ENCODE peak calls at places on chromosomes 12 and 14, in eight cellular contexts. One of them, this sample, is unnamed. For H3K9me3, the result is how much of the 10 kb centered on the place peaks cover.

GRCh38 chr12:79121486-79121885 is 256.9 kb downstream of the SYT1 start:
- DNase-seq in tibial nerve: no peak
- DNase-seq in body of pancreas: no peak
- DNase-seq in aorta: no peak
- DNase-seq in IMR-90: no peak
- DNase-seq in right atrium auricular region: no peak
- DNase-seq in adrenal gland: no peak
- DNase-seq in psoas muscle: no peak
- DNase-seq in this sample: no peak

GRCh38 chr14:75196468-75196867 is 20.1 kb upstream of the TMED10 start:
- DNase-seq in psoas muscle: no peak
- DNase-seq in adrenal gland: no peak
- DNase-seq in right atrium auricular region: no peak
- DNase-seq in body of pancreas: peak
- DNase-seq in aorta: no peak
- DNase-seq in tibial nerve: no peak
- DNase-seq in IMR-90: no peak
- DNase-seq in this sample: peak

GRCh38 chr12:5429741-5430557 is 2.0 kb upstream of the NTF3 start:
- DNase-seq in IMR-90: no peak
- DNase-seq in adrenal gland: no peak
- DNase-seq in tibial nerve: no peak
- DNase-seq in psoas muscle: no peak
- DNase-seq in body of pancreas: no peak
- DNase-seq in aorta: no peak
- DNase-seq in right atrium auricular region: no peak
- DNase-seq in this sample: no peak

GRCh38 chr12:117461732-117462131 is 100.3 kb upstream of the NOS1 start:
- DNase-seq in aorta: no peak
- DNase-seq in tibial nerve: no peak
- DNase-seq in psoas muscle: no peak
- DNase-seq in right atrium auricular region: no peak
- DNase-seq in body of pancreas: no peak
- DNase-seq in adrenal gland: no peak
- DNase-seq in IMR-90: no peak
- DNase-seq in this sample: no peak

GRCh38 chr12:59603735-59604134 is 7.9 kb downstream of the SLC16A7 start:
- DNase-seq in body of pancreas: no peak
- DNase-seq in right atrium auricular region: no peak
- DNase-seq in tibial nerve: no peak
- DNase-seq in adrenal gland: no peak
- DNase-seq in psoas muscle: no peak
- DNase-seq in aorta: no peak
- DNase-seq in IMR-90: no peak
- DNase-seq in this sample: no peak

GRCh38 chr12:32891956-32892355 is 4.6 kb downstream of the PKP2 start:
- DNase-seq in right atrium auricular region: no peak
- DNase-seq in aorta: no peak
- DNase-seq in psoas muscle: no peak
- DNase-seq in body of pancreas: no peak
- DNase-seq in tibial nerve: no peak
- DNase-seq in IMR-90: no peak
- DNase-seq in adrenal gland: no peak
- DNase-seq in this sample: no peak

GRCh38 chr12:89525002-89525823 is 617 bp upstream of the GALNT4 start:
- DNase-seq in tibial nerve: no peak
- DNase-seq in aorta: peak
- DNase-seq in body of pancreas: peak
- DNase-seq in adrenal gland: peak
- DNase-seq in IMR-90: peak
- DNase-seq in psoas muscle: peak
- DNase-seq in right atrium auricular region: no peak
- DNase-seq in this sample: peak

GRCh38 chr12:94988471-94988870 is 15.0 kb downstream of the NDUFA12 start:
- DNase-seq in body of pancreas: no peak
- DNase-seq in psoas muscle: no peak
- DNase-seq in IMR-90: no peak
- DNase-seq in adrenal gland: no peak
- DNase-seq in right atrium auricular region: no peak
- DNase-seq in aorta: no peak
- DNase-seq in tibial nerve: no peak
- DNase-seq in this sample: no peak

GRCh38 chr14:69876848-69877306 is 2.3 kb upstream of the SMOC1 start:
- DNase-seq in right atrium auricular region: no peak
- DNase-seq in IMR-90: no peak
- DNase-seq in adrenal gland: peak
- DNase-seq in tibial nerve: no peak
- DNase-seq in body of pancreas: peak
- DNase-seq in psoas muscle: no peak
- DNase-seq in aorta: no peak
- DNase-seq in this sample: no peak

GRCh38 chr12:108548954-108549521 is 11.9 kb downstream of the SART3 start:
- DNase-seq in tibial nerve: no peak
- DNase-seq in IMR-90: no peak
- DNase-seq in right atrium auricular region: no peak
- DNase-seq in aorta: no peak
- DNase-seq in adrenal gland: no peak
- DNase-seq in body of pancreas: no peak
- DNase-seq in psoas muscle: no peak
- DNase-seq in this sample: no peak

GRCh38 chr12:49342914-49343731 is 3.6 kb upstream of the DNAJC22 start:
- DNase-seq in tibial nerve: no peak
- DNase-seq in aorta: peak
- DNase-seq in adrenal gland: no peak
- DNase-seq in IMR-90: no peak
- DNase-seq in right atrium auricular region: no peak
- DNase-seq in psoas muscle: no peak
- DNase-seq in body of pancreas: peak
- DNase-seq in this sample: no peak

GRCh38 chr14:74846168-74846567 is 29.8 kb downstream of the PROX2 start:
- DNase-seq in tibial nerve: no peak
- DNase-seq in aorta: no peak
- DNase-seq in body of pancreas: no peak
- DNase-seq in right atrium auricular region: no peak
- DNase-seq in IMR-90: peak
- DNase-seq in adrenal gland: no peak
- DNase-seq in psoas muscle: no peak
- DNase-seq in this sample: no peak

GRCh38 chr14:74302160-74302628 is 540 bp downstream of the ABCD4 start:
- DNase-seq in psoas muscle: no peak
- DNase-seq in IMR-90: peak
- DNase-seq in right atrium auricular region: no peak
- DNase-seq in tibial nerve: no peak
- DNase-seq in aorta: no peak
- DNase-seq in body of pancreas: no peak
- DNase-seq in adrenal gland: no peak
- DNase-seq in this sample: no peak

GRCh38 chr12:48681416-48681737 is 661 bp downstream of the KANSL2 start:
- DNase-seq in tibial nerve: no peak
- DNase-seq in psoas muscle: no peak
- DNase-seq in aorta: no peak
- DNase-seq in right atrium auricular region: no peak
- DNase-seq in IMR-90: peak
- DNase-seq in adrenal gland: no peak
- DNase-seq in body of pancreas: no peak
- DNase-seq in this sample: no peak

GRCh38 chr14:66365388-66365787 is 120.8 kb upstream of the CCDC196 start:
- DNase-seq in psoas muscle: no peak
- DNase-seq in aorta: no peak
- DNase-seq in tibial nerve: no peak
- DNase-seq in body of pancreas: no peak
- DNase-seq in IMR-90: no peak
- DNase-seq in adrenal gland: no peak
- DNase-seq in right atrium auricular region: no peak
- DNase-seq in this sample: no peak

GRCh38 chr12:56261503-56262230 is 3.5 kb upstream of the ANKRD52 start:
- DNase-seq in aorta: no peak
- DNase-seq in adrenal gland: peak
- DNase-seq in tibial nerve: no peak
- DNase-seq in IMR-90: peak
- DNase-seq in psoas muscle: peak
- DNase-seq in right atrium auricular region: no peak
- DNase-seq in body of pancreas: no peak
- DNase-seq in this sample: peak

GRCh38 chr14:95196268-95196667 is 38.9 kb upstream of the DICER1 start:
- DNase-seq in psoas muscle: no peak
- DNase-seq in IMR-90: no peak
- DNase-seq in aorta: no peak
- DNase-seq in tibial nerve: no peak
- DNase-seq in body of pancreas: no peak
- DNase-seq in adrenal gland: no peak
- DNase-seq in right atrium auricular region: no peak
- DNase-seq in this sample: no peak

GRCh38 chr12:102964872-102965271 is 7.4 kb downstream of the ASCL1 start:
- DNase-seq in aorta: no peak
- DNase-seq in adrenal gland: no peak
- DNase-seq in psoas muscle: no peak
- DNase-seq in tibial nerve: no peak
- DNase-seq in right atrium auricular region: no peak
- DNase-seq in IMR-90: no peak
- DNase-seq in body of pancreas: no peak
- DNase-seq in this sample: peak

GRCh38 chr12:20213851-20214250 is 154.5 kb upstream of the PDE3A start:
- DNase-seq in tibial nerve: no peak
- DNase-seq in IMR-90: no peak
- DNase-seq in psoas muscle: no peak
- DNase-seq in adrenal gland: no peak
- DNase-seq in body of pancreas: no peak
- DNase-seq in aorta: no peak
- DNase-seq in right atrium auricular region: no peak
- DNase-seq in this sample: no peak

GRCh38 chr14:74962493-74962892 is 7.1 kb upstream of the PGF start:
- DNase-seq in psoas muscle: no peak
- DNase-seq in adrenal gland: no peak
- DNase-seq in tibial nerve: no peak
- DNase-seq in body of pancreas: no peak
- DNase-seq in right atrium auricular region: no peak
- DNase-seq in aorta: peak
- DNase-seq in IMR-90: no peak
- DNase-seq in this sample: no peak

GRCh38 chr12:24991209-24992049 is 42.5 kb upstream of the BCAT1 start:
- DNase-seq in right atrium auricular region: no peak
- DNase-seq in aorta: no peak
- DNase-seq in IMR-90: peak
- DNase-seq in adrenal gland: no peak
- DNase-seq in psoas muscle: no peak
- DNase-seq in body of pancreas: no peak
- DNase-seq in tibial nerve: no peak
- DNase-seq in this sample: no peak

DNA sequence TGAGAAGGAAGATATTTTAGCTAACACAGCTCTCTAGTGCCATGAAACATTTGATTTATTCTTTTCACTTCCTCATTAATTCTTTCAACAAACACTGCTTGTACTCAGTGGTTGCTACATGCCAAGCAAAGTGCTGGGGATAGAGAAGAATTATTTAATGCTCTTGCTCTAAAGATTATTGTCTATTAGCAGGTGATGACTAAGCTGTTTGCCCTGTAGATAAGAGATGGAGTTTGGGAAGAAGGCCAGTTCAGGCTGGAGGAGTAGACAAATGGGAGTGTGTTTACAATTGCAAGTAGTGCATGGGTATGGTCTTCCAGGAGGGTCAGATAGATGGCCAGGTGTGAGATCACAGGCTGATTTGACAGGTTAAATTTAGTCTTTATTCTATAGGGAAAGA is 99.8 kb upstream of the SEL1L start:
- DNase-seq in body of pancreas: peak
- DNase-seq in psoas muscle: no peak
- DNase-seq in IMR-90: no peak
- DNase-seq in tibial nerve: no peak
- DNase-seq in adrenal gland: no peak
- DNase-seq in right atrium auricular region: no peak
- DNase-seq in aorta: no peak
- DNase-seq in this sample: no peak
- H3K9me3 ChIP-seq in body of pancreas: under half
- H3K9me3 ChIP-seq in psoas muscle: under half
- H3K9me3 ChIP-seq in IMR-90: under half
- H3K9me3 ChIP-seq in tibial nerve: under half
- H3K9me3 ChIP-seq in adrenal gland: under half
- H3K9me3 ChIP-seq in right atrium auricular region: under half
- H3K9me3 ChIP-seq in aorta: under half
- H3K9me3 ChIP-seq in this sample: under half

GRCh38 chr14:98682031-98682430 is 590.0 kb downstream of the BCL11B start:
- DNase-seq in body of pancreas: no peak
- DNase-seq in aorta: no peak
- DNase-seq in tibial nerve: no peak
- DNase-seq in IMR-90: no peak
- DNase-seq in psoas muscle: no peak
- DNase-seq in right atrium auricular region: no peak
- DNase-seq in adrenal gland: no peak
- DNase-seq in this sample: no peak
- H3K9me3 ChIP-seq in body of pancreas: under half
- H3K9me3 ChIP-seq in aorta: under half
- H3K9me3 ChIP-seq in tibial nerve: under half
- H3K9me3 ChIP-seq in IMR-90: under half
- H3K9me3 ChIP-seq in psoas muscle: under half
- H3K9me3 ChIP-seq in right atrium auricular region: under half
- H3K9me3 ChIP-seq in adrenal gland: under half
- H3K9me3 ChIP-seq in this sample: under half

DNA sequence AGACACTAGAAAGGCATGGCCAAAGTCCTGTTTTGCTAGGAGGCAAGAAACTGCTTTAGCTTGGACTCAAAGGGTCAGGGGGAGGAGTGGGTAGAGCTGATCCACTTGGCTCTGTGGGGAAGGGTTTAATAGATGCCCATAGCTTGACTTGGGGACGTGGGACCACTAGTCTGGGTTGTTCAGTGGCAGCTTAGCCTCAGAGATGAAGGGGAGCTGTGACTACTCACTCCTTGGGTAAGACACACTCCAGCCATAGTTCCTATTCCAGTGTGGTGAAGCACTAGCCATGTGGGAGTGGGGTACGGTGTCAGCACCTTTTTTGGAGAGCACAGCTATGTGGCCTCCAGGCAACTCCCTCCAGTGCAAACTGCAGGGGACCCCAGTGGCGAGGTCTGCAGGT is 257.3 kb downstream of the TMEM121 start:
- DNase-seq in IMR-90: no peak
- DNase-seq in body of pancreas: no peak
- DNase-seq in aorta: no peak
- DNase-seq in right atrium auricular region: no peak
- DNase-seq in adrenal gland: no peak
- DNase-seq in psoas muscle: no peak
- DNase-seq in tibial nerve: no peak
- DNase-seq in this sample: no peak
- H3K9me3 ChIP-seq in IMR-90: under half
- H3K9me3 ChIP-seq in body of pancreas: under half
- H3K9me3 ChIP-seq in aorta: under half
- H3K9me3 ChIP-seq in right atrium auricular region: under half
- H3K9me3 ChIP-seq in adrenal gland: under half
- H3K9me3 ChIP-seq in psoas muscle: under half
- H3K9me3 ChIP-seq in tibial nerve: under half
- H3K9me3 ChIP-seq in this sample: under half

DNA sequence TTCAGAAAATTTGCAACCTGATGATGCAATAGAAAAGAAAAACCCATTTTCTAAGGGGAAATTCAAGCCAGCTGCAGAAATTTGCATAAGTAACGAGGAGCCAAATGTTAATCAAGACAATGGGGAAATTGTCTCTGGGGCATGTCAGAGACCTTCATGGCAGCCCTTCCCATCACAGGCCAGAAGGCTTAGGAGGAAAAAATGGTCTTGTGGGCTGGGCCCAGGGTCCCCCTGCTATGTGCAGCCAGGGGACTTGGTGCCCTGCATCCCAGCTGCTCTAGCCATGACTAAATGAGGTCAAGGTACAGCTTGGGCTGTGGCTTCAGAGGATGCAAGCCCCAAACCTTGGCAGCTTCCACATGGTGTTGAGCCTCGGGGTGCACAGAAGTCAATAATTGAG is 28.2 kb upstream of the AVPR1A start:
- DNase-seq in right atrium auricular region: no peak
- DNase-seq in tibial nerve: no peak
- DNase-seq in aorta: no peak
- DNase-seq in adrenal gland: no peak
- DNase-seq in IMR-90: no peak
- DNase-seq in psoas muscle: no peak
- DNase-seq in body of pancreas: no peak
- DNase-seq in this sample: no peak
- H3K9me3 ChIP-seq in right atrium auricular region: under half
- H3K9me3 ChIP-seq in tibial nerve: under half
- H3K9me3 ChIP-seq in aorta: under half
- H3K9me3 ChIP-seq in adrenal gland: under half
- H3K9me3 ChIP-seq in IMR-90: under half
- H3K9me3 ChIP-seq in psoas muscle: under half
- H3K9me3 ChIP-seq in body of pancreas: under half
- H3K9me3 ChIP-seq in this sample: under half

This sample was measured in transverse colon.